ENCODE peak calls at places on chromosomes 7 and 10, in eight cellular contexts. Z is GM23338, O is H1, L is HCT116, G is K562, H is GM12878, W is HepG2, Q is endothelial cell of umbilical vein. F is an unnamed sample.

GRCh38 chr7:35370694-35371093 is 116.8 kb upstream of the TBX20 start:
- DNase-seq in L (no peak), W (no peak), G (no peak), O (no peak), Q (no peak), Z (no peak), H (no peak), F (no peak)

GRCh38 chr10:62560207-62560819 is 186.1 kb downstream of the ZNF365 start:
- DNase-seq in Z (peak), O (no peak), Q (no peak), G (no peak), W (no peak), L (no peak), H (no peak), F (no peak)

GRCh38 chr10:69385454-69386350 is 31.0 kb downstream of the TACR2 start:
- DNase-seq in O (no peak), Q (no peak), L (no peak), H (no peak), W (peak), G (no peak), Z (no peak), F (no peak)

GRCh38 chr7:133253522-133253882 is 624 bp downstream of the EXOC4 start:
- DNase-seq in W (peak), Z (no peak), G (peak), H (no peak), O (no peak), Q (peak), L (no peak), F (no peak)

GRCh38 chr7:150514748-150515222 is at the start of gene GIMAP7:
- DNase-seq in Z (no peak), W (no peak), Q (peak), G (no peak), L (no peak), H (peak), O (no peak), F (no peak)

GRCh38 chr7:129958643-129959479 is 6.1 kb upstream of the UBE2H start:
- DNase-seq in W (peak), O (no peak), Z (no peak), G (peak), H (no peak), L (peak), Q (peak), F (no peak)

GRCh38 chr10:58701398-58702135 is 188.9 kb downstream of the BICC1 start:
- DNase-seq in G (no peak), Q (no peak), W (no peak), L (no peak), Z (no peak), O (no peak), H (no peak), F (no peak)

GRCh38 chr7:139896288-139896687 is 67.2 kb downstream of the TBXAS1 start:
- DNase-seq in G (no peak), L (no peak), W (no peak), O (no peak), Q (no peak), Z (no peak), H (no peak), F (no peak)

GRCh38 chr10:77233466-77233865 is 404.1 kb downstream of the KCNMA1 start:
- DNase-seq in G (no peak), H (no peak), O (no peak), L (no peak), Q (no peak), Z (no peak), W (no peak), F (no peak)

GRCh38 chr7:121395961-121396757 is at the start of gene FAM3C:
- DNase-seq in Z (peak), G (peak), L (peak), W (peak), Q (peak), H (peak), O (peak), F (no peak)

GRCh38 chr10:93288679-93289634 is 193.2 kb downstream of the MYOF start:
- DNase-seq in G (peak), Z (peak), W (peak), Q (peak), H (no peak), O (peak), L (peak), F (no peak)

GRCh38 chr10:89684604-89685003 is 16.8 kb upstream of the KIF20B start:
- DNase-seq in W (no peak), Z (no peak), L (no peak), G (no peak), H (no peak), Q (no peak), O (no peak), F (no peak)

GRCh38 chr7:112510032-112510742 is 29.4 kb downstream of the LSMEM1 start:
- DNase-seq in Q (no peak), Z (no peak), G (no peak), L (no peak), W (no peak), O (no peak), H (peak), F (no peak)

GRCh38 chr7:42193457-42194111 is 43.4 kb downstream of the GLI3 start:
- DNase-seq in O (no peak), Q (no peak), H (no peak), G (no peak), Z (no peak), W (no peak), L (no peak), F (no peak)

GRCh38 chr7:50349963-50350944 is 45.7 kb downstream of the IKZF1 start:
- DNase-seq in H (peak), W (no peak), L (no peak), G (no peak), O (no peak), Z (no peak), Q (no peak), F (no peak)

GRCh38 chr7:32559480-32559879 is 64.2 kb downstream of the AVL9 start:
- DNase-seq in O (no peak), Z (no peak), L (no peak), H (no peak), W (no peak), G (no peak), Q (no peak), F (no peak)

GRCh38 chr10:33524966-33525365 is 190.5 kb upstream of the NRP1 start:
- DNase-seq in Q (no peak), H (no peak), W (no peak), Z (no peak), G (no peak), O (no peak), L (no peak), F (no peak)

GRCh38 chr7:8035190-8035589 is 66.6 kb downstream of the GLCCI1 start:
- DNase-seq in W (no peak), Z (peak), L (no peak), O (no peak), G (no peak), Q (no peak), H (no peak), F (no peak)

GRCh38 chr7:38756521-38756920 is 125.3 kb upstream of the AMPH start:
- DNase-seq in L (no peak), Z (no peak), H (no peak), Q (peak), G (no peak), O (no peak), W (no peak), F (no peak)

GRCh38 chr10:119543814-119544642 is 1.5 kb upstream of the RGS10 start:
- DNase-seq in L (no peak), Z (peak), O (no peak), H (no peak), Q (no peak), W (no peak), G (no peak), F (no peak)

GRCh38 chr7:3552499-3552898 is 251.4 kb downstream of the SDK1 start:
- DNase-seq in H (no peak), G (no peak), L (no peak), O (no peak), Q (no peak), Z (no peak), W (no peak), F (no peak)

GRCh38 chr10:28963539-28964221 is 286.4 kb downstream of the BAMBI start:
- DNase-seq in O (no peak), Z (no peak), H (no peak), Q (no peak), G (no peak), W (no peak), L (no peak), F (no peak)

GRCh38 chr7:76394962-76395361 is 14.5 kb downstream of the SSC4D start:
- DNase-seq in G (no peak), H (no peak), Z (no peak), W (no peak), O (no peak), Q (no peak), L (no peak), F (no peak)

GRCh38 chr7:2860627-2861133 is 16.6 kb upstream of the GNA12 start:
- DNase-seq in Q (no peak), W (peak), L (no peak), H (no peak), Z (no peak), G (no peak), O (no peak), F (no peak)

GRCh38 chr7:31476073-31476745 is 37.7 kb upstream of the ITPRID1 start:
- DNase-seq in O (no peak), L (no peak), H (no peak), Z (no peak), Q (no peak), W (no peak), G (no peak), F (no peak)

GRCh38 chr10:5600908-5601307 is 65.5 kb downstream of the ASB13 start:
- DNase-seq in L (no peak), H (no peak), Z (no peak), O (no peak), Q (no peak), G (no peak), W (no peak), F (no peak)

GRCh38 chr7:71972513-71972912 is 439.6 kb downstream of the CALN1 start:
- DNase-seq in L (no peak), G (no peak), O (no peak), W (no peak), Q (no peak), H (no peak), Z (no peak), F (no peak)

GRCh38 chr7:27245124-27245797 is 2.7 kb downstream of the EVX1 start:
- DNase-seq in Z (peak), L (no peak), O (no peak), W (no peak), G (no peak), H (no peak), Q (no peak), F (no peak)

GRCh38 chr10:47438857-47439474 is 44.9 kb downstream of the ANXA8 start:
- DNase-seq in Z (peak), O (peak), H (no peak), L (peak), G (no peak), W (peak), Q (peak), F (no peak)

GRCh38 chr7:157021893-157022680 is 11.6 kb upstream of the MNX1 start:
- DNase-seq in Z (peak), O (no peak), H (no peak), Q (no peak), G (no peak), W (no peak), L (no peak), F (no peak)
- TF ChIP-seq EZH2 in Z (peak), O (peak), H (peak), Q (peak), G (no peak), W (no peak), L (no peak), F (no peak)

GRCh38 chr7:74479066-74479781 is 25.5 kb downstream of the GTF2IRD1 start:
- DNase-seq in W (no peak), H (no peak), Z (no peak), O (no peak), L (no peak), G (no peak), Q (no peak), F (no peak)

GRCh38 chr7:74478671-74479065 is 25.0 kb downstream of the GTF2IRD1 start:
- DNase-seq in W (no peak), Q (no peak), L (no peak), G (no peak), H (no peak), Z (no peak), O (no peak), F (no peak)

GRCh38 chr7:74480861-74481417 is 27.2 kb downstream of the GTF2IRD1 start:
- DNase-seq in H (no peak), Z (no peak), Q (peak), G (no peak), W (no peak), O (no peak), L (no peak), F (no peak)

GRCh38 chr7:74481458-74482324 is 28.0 kb downstream of the GTF2IRD1 start:
- DNase-seq in W (no peak), L (no peak), O (no peak), G (no peak), Z (no peak), H (no peak), Q (peak), F (no peak)

GRCh38 chr7:74479961-74480829 is 26.5 kb downstream of the GTF2IRD1 start:
- DNase-seq in W (peak), G (no peak), Z (peak), H (no peak), Q (peak), L (no peak), O (peak), F (no peak)
- H3K4me3 ChIP-seq in W (peak), G (no peak), Z (peak), H (no peak), Q (peak), L (no peak), O (no peak), F (no peak)

DNA sequence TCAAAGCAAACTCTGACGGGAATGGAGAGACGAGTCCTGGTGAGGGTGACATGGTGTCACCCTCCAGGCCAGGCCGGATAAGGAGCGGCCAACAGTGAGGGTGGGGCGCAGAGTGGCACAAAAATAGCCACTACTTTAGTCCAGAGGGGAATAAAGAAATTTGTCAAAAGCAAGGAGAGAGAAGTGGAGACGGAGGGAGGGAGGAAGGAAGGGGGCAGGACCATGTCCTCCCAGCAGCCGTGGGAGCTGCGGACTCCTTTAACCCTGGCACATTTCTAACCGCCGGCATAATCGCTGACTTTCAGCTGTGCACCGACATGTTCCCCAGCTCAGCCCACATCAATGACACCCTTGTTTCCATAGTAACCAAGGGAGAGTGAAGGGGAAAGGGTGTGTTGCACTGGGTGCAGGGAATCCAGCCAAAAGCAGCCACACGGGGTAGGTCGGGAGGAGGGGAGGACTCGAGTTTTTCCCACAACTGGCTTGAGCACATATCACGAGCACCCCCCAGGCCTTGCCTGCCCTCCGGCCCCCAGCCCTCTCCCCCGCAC is 29.8 kb downstream of the TRIM8 start:
- DNase-seq in O (no peak), Q (peak), H (no peak), L (no peak), G (peak), Z (peak), W (peak), F (no peak)
- TF ChIP-seq POLR2AphosphoS5 in O (no peak), Q (no peak), H (no peak), L (no peak), G (no peak), Z (no peak), W (no peak), F (no peak)

DNA sequence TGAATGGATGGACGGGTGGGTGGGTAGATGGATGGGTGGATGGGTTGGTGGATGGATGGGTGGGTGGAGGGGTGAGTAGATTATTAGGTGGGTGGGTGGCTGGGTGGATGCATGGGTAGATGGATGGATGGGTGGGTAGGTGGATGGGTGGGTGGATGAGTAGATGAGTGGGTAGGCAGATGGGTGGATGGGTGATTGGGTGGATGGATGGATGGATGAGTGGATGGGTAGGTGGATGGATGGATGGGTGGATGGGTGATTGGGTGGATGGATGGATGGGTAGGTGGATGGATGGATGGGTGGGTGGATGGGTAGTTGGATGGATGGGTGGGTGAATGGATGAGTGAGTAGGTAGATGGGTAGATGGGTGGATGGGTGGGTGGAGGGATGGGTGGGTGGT is 59.6 kb upstream of the ADGRA1 start:
- DNase-seq in Z (no peak), L (no peak), O (no peak), W (no peak), G (no peak), H (no peak), Q (no peak), F (no peak)
- TF ChIP-seq EZH2 in Z (no peak), L (no peak), O (no peak), W (no peak), G (no peak), H (no peak), Q (no peak), F (no peak)

DNA sequence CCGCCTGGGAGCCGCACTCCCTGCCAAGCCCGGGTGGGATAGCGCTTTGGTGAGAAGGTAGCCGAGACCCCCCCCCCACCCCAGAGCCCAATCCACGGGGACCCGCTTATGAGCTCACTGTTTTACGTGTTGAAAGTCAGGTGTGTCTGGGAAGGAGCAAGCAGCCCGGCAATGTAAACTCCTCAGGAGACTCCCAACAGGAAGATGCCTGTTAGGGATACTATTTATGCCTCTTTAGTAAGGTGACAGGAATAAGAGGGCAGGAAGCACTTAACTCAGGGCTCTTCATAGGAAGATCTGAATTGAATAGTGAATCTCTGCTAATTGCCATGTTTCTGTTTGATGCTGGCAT is 367 bp upstream of the ARHGAP22 start:
- DNase-seq in O (no peak), G (no peak), W (no peak), Q (peak), H (no peak), L (no peak), Z (no peak), F (no peak)
- H3K4me3 ChIP-seq in O (peak), G (no peak), W (no peak), Q (peak), H (peak), L (peak), Z (peak), F (no peak)

DNA sequence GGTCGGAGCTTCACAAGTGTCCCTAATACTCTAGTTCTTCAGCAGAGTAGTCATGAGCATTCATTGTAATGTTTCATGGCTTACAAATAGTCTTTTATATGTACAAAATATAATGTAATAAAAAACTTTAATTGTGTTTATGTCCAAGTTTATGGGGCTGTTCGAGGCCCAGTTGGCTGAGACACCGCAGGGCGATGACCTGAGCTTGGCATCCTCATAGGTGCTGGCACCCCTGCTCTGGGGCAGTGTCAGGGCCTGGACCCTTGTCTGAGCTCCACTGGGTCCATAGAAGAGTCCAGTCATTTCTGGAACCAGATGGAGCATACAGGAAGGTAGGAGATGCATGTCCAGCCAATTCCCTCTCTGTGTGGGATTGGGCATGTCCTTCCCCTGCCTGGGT is 12.9 kb upstream of the ZMIZ1 start:
- DNase-seq in W (no peak), Z (no peak), Q (no peak), L (no peak), H (no peak), G (no peak), O (no peak), F (no peak)
- TF ChIP-seq POLR2AphosphoS5 in W (no peak), Z (no peak), Q (no peak), L (no peak), H (no peak), G (no peak), O (no peak), F (no peak)

GRCh38 chr7:123480107-123480506 is 54.3 kb downstream of the IQUB start:
- DNase-seq in Q (no peak), G (no peak), O (no peak), Z (no peak), W (no peak), H (no peak), L (no peak), F (no peak)
- TF ChIP-seq EZH2 in Q (no peak), G (no peak), O (no peak), Z (no peak), W (no peak), H (no peak), L (no peak), F (no peak)

GRCh38 chr10:27506280-27506679 is 2.2 kb downstream of the RAB18 start:
- DNase-seq in W (no peak), O (no peak), L (no peak), G (no peak), H (no peak), Q (no peak), Z (no peak), F (no peak)
- H3K4me3 ChIP-seq in W (no peak), O (no peak), L (no peak), G (no peak), H (peak), Q (no peak), Z (no peak), F (no peak)

F was measured in SK-N-MC.